ENCODE peak calls at places on chromosomes 5 and 9, in ten cellular contexts. One of them, this sample, is unnamed.

GRCh38 chr5:153782589-153783238 is 256.0 kb downstream of the FAM114A2 start:
- DNase-seq in sigmoid colon: no peak
- DNase-seq in A549: no peak
- DNase-seq in mesothelial cell of epicardium: no peak
- DNase-seq in GM20000: no peak
- DNase-seq in cardiac fibroblast: no peak
- DNase-seq in HFFc6: peak
- DNase-seq in K562: no peak
- DNase-seq in right atrium auricular region: no peak
- DNase-seq in heart left ventricle: no peak
- DNase-seq in this sample: no peak

GRCh38 chr5:136062563-136063274 is 33.9 kb downstream of the TGFBI start:
- DNase-seq in sigmoid colon: no peak
- DNase-seq in A549: peak
- DNase-seq in mesothelial cell of epicardium: no peak
- DNase-seq in GM20000: no peak
- DNase-seq in cardiac fibroblast: peak
- DNase-seq in HFFc6: peak
- DNase-seq in K562: peak
- DNase-seq in right atrium auricular region: peak
- DNase-seq in heart left ventricle: no peak
- DNase-seq in this sample: no peak

GRCh38 chr5:151595411-151595826 is 4.3 kb upstream of the FAT2 start:
- DNase-seq in sigmoid colon: no peak
- DNase-seq in A549: no peak
- DNase-seq in mesothelial cell of epicardium: no peak
- DNase-seq in GM20000: no peak
- DNase-seq in cardiac fibroblast: no peak
- DNase-seq in HFFc6: no peak
- DNase-seq in K562: no peak
- DNase-seq in right atrium auricular region: no peak
- DNase-seq in heart left ventricle: peak
- DNase-seq in this sample: no peak

GRCh38 chr5:149132474-149132873 is 8.8 kb upstream of the ABLIM3 start:
- DNase-seq in sigmoid colon: no peak
- DNase-seq in A549: no peak
- DNase-seq in mesothelial cell of epicardium: no peak
- DNase-seq in GM20000: no peak
- DNase-seq in cardiac fibroblast: no peak
- DNase-seq in HFFc6: no peak
- DNase-seq in K562: no peak
- DNase-seq in right atrium auricular region: no peak
- DNase-seq in heart left ventricle: no peak
- DNase-seq in this sample: no peak

GRCh38 chr9:134379774-134380431 is 53.6 kb downstream of the RXRA start:
- DNase-seq in sigmoid colon: no peak
- DNase-seq in A549: peak
- DNase-seq in mesothelial cell of epicardium: no peak
- DNase-seq in GM20000: no peak
- DNase-seq in cardiac fibroblast: no peak
- DNase-seq in HFFc6: no peak
- DNase-seq in K562: no peak
- DNase-seq in right atrium auricular region: no peak
- DNase-seq in heart left ventricle: no peak
- DNase-seq in this sample: no peak

GRCh38 chr9:92325991-92326500 is 293 bp downstream of the CENPP start:
- DNase-seq in sigmoid colon: no peak
- DNase-seq in A549: no peak
- DNase-seq in mesothelial cell of epicardium: no peak
- DNase-seq in GM20000: peak
- DNase-seq in cardiac fibroblast: no peak
- DNase-seq in HFFc6: no peak
- DNase-seq in K562: peak
- DNase-seq in right atrium auricular region: no peak
- DNase-seq in heart left ventricle: no peak
- DNase-seq in this sample: peak

GRCh38 chr5:127878174-127878750 is 175.1 kb downstream of the CCDC192 start:
- DNase-seq in sigmoid colon: no peak
- DNase-seq in A549: peak
- DNase-seq in mesothelial cell of epicardium: no peak
- DNase-seq in GM20000: peak
- DNase-seq in cardiac fibroblast: peak
- DNase-seq in HFFc6: peak
- DNase-seq in K562: no peak
- DNase-seq in right atrium auricular region: no peak
- DNase-seq in heart left ventricle: peak
- DNase-seq in this sample: no peak

GRCh38 chr9:112308576-112308975 is 24.8 kb downstream of the PTBP3 start:
- DNase-seq in sigmoid colon: no peak
- DNase-seq in A549: no peak
- DNase-seq in mesothelial cell of epicardium: no peak
- DNase-seq in GM20000: no peak
- DNase-seq in cardiac fibroblast: no peak
- DNase-seq in HFFc6: no peak
- DNase-seq in K562: no peak
- DNase-seq in right atrium auricular region: no peak
- DNase-seq in heart left ventricle: no peak
- DNase-seq in this sample: no peak

GRCh38 chr5:88827997-88828396 is 55.0 kb downstream of the MEF2C start:
- DNase-seq in sigmoid colon: no peak
- DNase-seq in A549: no peak
- DNase-seq in mesothelial cell of epicardium: no peak
- DNase-seq in GM20000: no peak
- DNase-seq in cardiac fibroblast: no peak
- DNase-seq in HFFc6: no peak
- DNase-seq in K562: no peak
- DNase-seq in right atrium auricular region: no peak
- DNase-seq in heart left ventricle: no peak
- DNase-seq in this sample: no peak

GRCh38 chr5:175743676-175744210 is 85.9 kb downstream of the HRH2 start:
- DNase-seq in sigmoid colon: no peak
- DNase-seq in A549: peak
- DNase-seq in mesothelial cell of epicardium: no peak
- DNase-seq in GM20000: no peak
- DNase-seq in cardiac fibroblast: peak
- DNase-seq in HFFc6: no peak
- DNase-seq in K562: no peak
- DNase-seq in right atrium auricular region: peak
- DNase-seq in heart left ventricle: no peak
- DNase-seq in this sample: no peak

GRCh38 chr5:178831049-178831448 is 28.7 kb upstream of the ZNF354B start:
- DNase-seq in sigmoid colon: no peak
- DNase-seq in A549: no peak
- DNase-seq in mesothelial cell of epicardium: no peak
- DNase-seq in GM20000: no peak
- DNase-seq in cardiac fibroblast: no peak
- DNase-seq in HFFc6: no peak
- DNase-seq in K562: no peak
- DNase-seq in right atrium auricular region: no peak
- DNase-seq in heart left ventricle: no peak
- DNase-seq in this sample: no peak

GRCh38 chr5:80933061-80933460 is 27.1 kb upstream of the RASGRF2 start:
- DNase-seq in sigmoid colon: no peak
- DNase-seq in A549: no peak
- DNase-seq in mesothelial cell of epicardium: no peak
- DNase-seq in GM20000: no peak
- DNase-seq in cardiac fibroblast: no peak
- DNase-seq in HFFc6: peak
- DNase-seq in K562: no peak
- DNase-seq in right atrium auricular region: no peak
- DNase-seq in heart left ventricle: no peak
- DNase-seq in this sample: no peak

GRCh38 chr9:114289571-114290481 is 33.1 kb upstream of the ORM1 start:
- DNase-seq in sigmoid colon: peak
- DNase-seq in A549: no peak
- DNase-seq in mesothelial cell of epicardium: no peak
- DNase-seq in GM20000: no peak
- DNase-seq in cardiac fibroblast: no peak
- DNase-seq in HFFc6: no peak
- DNase-seq in K562: no peak
- DNase-seq in right atrium auricular region: no peak
- DNase-seq in heart left ventricle: no peak
- DNase-seq in this sample: peak

GRCh38 chr9:107620801-107621200 is 131.2 kb upstream of the KLF4 start:
- DNase-seq in sigmoid colon: no peak
- DNase-seq in A549: no peak
- DNase-seq in mesothelial cell of epicardium: no peak
- DNase-seq in GM20000: no peak
- DNase-seq in cardiac fibroblast: no peak
- DNase-seq in HFFc6: no peak
- DNase-seq in K562: no peak
- DNase-seq in right atrium auricular region: no peak
- DNase-seq in heart left ventricle: no peak
- DNase-seq in this sample: no peak

GRCh38 chr9:87517732-87518131 is 20.1 kb downstream of the DAPK1 start:
- DNase-seq in sigmoid colon: no peak
- DNase-seq in A549: no peak
- DNase-seq in mesothelial cell of epicardium: no peak
- DNase-seq in GM20000: no peak
- DNase-seq in cardiac fibroblast: no peak
- DNase-seq in HFFc6: no peak
- DNase-seq in K562: no peak
- DNase-seq in right atrium auricular region: no peak
- DNase-seq in heart left ventricle: no peak
- DNase-seq in this sample: no peak

GRCh38 chr5:149710575-149710974 is 19.5 kb upstream of the PPARGC1B start:
- DNase-seq in sigmoid colon: no peak
- DNase-seq in A549: no peak
- DNase-seq in mesothelial cell of epicardium: no peak
- DNase-seq in GM20000: no peak
- DNase-seq in cardiac fibroblast: no peak
- DNase-seq in HFFc6: no peak
- DNase-seq in K562: no peak
- DNase-seq in right atrium auricular region: no peak
- DNase-seq in heart left ventricle: no peak
- DNase-seq in this sample: no peak

GRCh38 chr5:124411089-124411488 is 335.4 kb downstream of the ZNF608 start:
- DNase-seq in sigmoid colon: no peak
- DNase-seq in A549: no peak
- DNase-seq in mesothelial cell of epicardium: no peak
- DNase-seq in GM20000: no peak
- DNase-seq in cardiac fibroblast: peak
- DNase-seq in HFFc6: no peak
- DNase-seq in K562: no peak
- DNase-seq in right atrium auricular region: no peak
- DNase-seq in heart left ventricle: no peak
- DNase-seq in this sample: no peak
- TF ChIP-seq CTCF in sigmoid colon: no peak
- TF ChIP-seq CTCF in A549: no peak
- TF ChIP-seq CTCF in mesothelial cell of epicardium: no peak
- TF ChIP-seq CTCF in GM20000: no peak
- TF ChIP-seq CTCF in cardiac fibroblast: no peak
- TF ChIP-seq CTCF in HFFc6: no peak
- TF ChIP-seq CTCF in K562: no peak
- TF ChIP-seq CTCF in right atrium auricular region: no peak
- TF ChIP-seq CTCF in heart left ventricle: no peak
- TF ChIP-seq CTCF in this sample: peak

GRCh38 chr9:124358617-124359016 is 56.6 kb downstream of the PSMB7 start:
- DNase-seq in sigmoid colon: no peak
- DNase-seq in A549: no peak
- DNase-seq in mesothelial cell of epicardium: no peak
- DNase-seq in GM20000: no peak
- DNase-seq in cardiac fibroblast: no peak
- DNase-seq in HFFc6: no peak
- DNase-seq in K562: no peak
- DNase-seq in right atrium auricular region: no peak
- DNase-seq in heart left ventricle: no peak
- DNase-seq in this sample: no peak

GRCh38 chr9:124359426-124359825 is 55.8 kb downstream of the PSMB7 start:
- DNase-seq in sigmoid colon: no peak
- DNase-seq in A549: no peak
- DNase-seq in mesothelial cell of epicardium: no peak
- DNase-seq in GM20000: no peak
- DNase-seq in cardiac fibroblast: no peak
- DNase-seq in HFFc6: no peak
- DNase-seq in K562: no peak
- DNase-seq in right atrium auricular region: no peak
- DNase-seq in heart left ventricle: no peak
- DNase-seq in this sample: no peak

GRCh38 chr9:124355941-124356744 is 59.1 kb downstream of the PSMB7 start:
- DNase-seq in sigmoid colon: no peak
- DNase-seq in A549: no peak
- DNase-seq in mesothelial cell of epicardium: no peak
- DNase-seq in GM20000: no peak
- DNase-seq in cardiac fibroblast: no peak
- DNase-seq in HFFc6: no peak
- DNase-seq in K562: no peak
- DNase-seq in right atrium auricular region: no peak
- DNase-seq in heart left ventricle: no peak
- DNase-seq in this sample: no peak

GRCh38 chr9:124356745-124357390 is 58.4 kb downstream of the PSMB7 start:
- DNase-seq in sigmoid colon: no peak
- DNase-seq in A549: no peak
- DNase-seq in mesothelial cell of epicardium: no peak
- DNase-seq in GM20000: no peak
- DNase-seq in cardiac fibroblast: no peak
- DNase-seq in HFFc6: no peak
- DNase-seq in K562: no peak
- DNase-seq in right atrium auricular region: no peak
- DNase-seq in heart left ventricle: no peak
- DNase-seq in this sample: no peak

GRCh38 chr9:124357591-124358361 is 57.5 kb downstream of the PSMB7 start:
- DNase-seq in sigmoid colon: no peak
- DNase-seq in A549: no peak
- DNase-seq in mesothelial cell of epicardium: no peak
- DNase-seq in GM20000: no peak
- DNase-seq in cardiac fibroblast: no peak
- DNase-seq in HFFc6: no peak
- DNase-seq in K562: no peak
- DNase-seq in right atrium auricular region: no peak
- DNase-seq in heart left ventricle: no peak
- DNase-seq in this sample: no peak
- TF ChIP-seq CTCF in sigmoid colon: no peak
- TF ChIP-seq CTCF in A549: peak
- TF ChIP-seq CTCF in mesothelial cell of epicardium: no peak
- TF ChIP-seq CTCF in GM20000: no peak
- TF ChIP-seq CTCF in cardiac fibroblast: peak
- TF ChIP-seq CTCF in HFFc6: peak
- TF ChIP-seq CTCF in K562: peak
- TF ChIP-seq CTCF in right atrium auricular region: no peak
- TF ChIP-seq CTCF in heart left ventricle: no peak
- TF ChIP-seq CTCF in this sample: peak

GRCh38 chr9:69582018-69582417 is 90.2 kb downstream of the APBA1 start:
- DNase-seq in sigmoid colon: no peak
- DNase-seq in A549: no peak
- DNase-seq in mesothelial cell of epicardium: no peak
- DNase-seq in GM20000: no peak
- DNase-seq in cardiac fibroblast: no peak
- DNase-seq in HFFc6: no peak
- DNase-seq in K562: no peak
- DNase-seq in right atrium auricular region: no peak
- DNase-seq in heart left ventricle: no peak
- DNase-seq in this sample: no peak
- TF ChIP-seq CTCF in sigmoid colon: no peak
- TF ChIP-seq CTCF in A549: no peak
- TF ChIP-seq CTCF in mesothelial cell of epicardium: no peak
- TF ChIP-seq CTCF in GM20000: no peak
- TF ChIP-seq CTCF in cardiac fibroblast: no peak
- TF ChIP-seq CTCF in HFFc6: no peak
- TF ChIP-seq CTCF in K562: no peak
- TF ChIP-seq CTCF in right atrium auricular region: no peak
- TF ChIP-seq CTCF in heart left ventricle: no peak
- TF ChIP-seq CTCF in this sample: no peak

GRCh38 chr9:34143116-34143515 is 16.6 kb upstream of the DCAF12 start:
- DNase-seq in sigmoid colon: no peak
- DNase-seq in A549: no peak
- DNase-seq in mesothelial cell of epicardium: no peak
- DNase-seq in GM20000: no peak
- DNase-seq in cardiac fibroblast: no peak
- DNase-seq in HFFc6: no peak
- DNase-seq in K562: no peak
- DNase-seq in right atrium auricular region: no peak
- DNase-seq in heart left ventricle: no peak
- DNase-seq in this sample: no peak
- TF ChIP-seq CTCF in sigmoid colon: no peak
- TF ChIP-seq CTCF in A549: no peak
- TF ChIP-seq CTCF in mesothelial cell of epicardium: no peak
- TF ChIP-seq CTCF in GM20000: no peak
- TF ChIP-seq CTCF in cardiac fibroblast: no peak
- TF ChIP-seq CTCF in HFFc6: no peak
- TF ChIP-seq CTCF in K562: no peak
- TF ChIP-seq CTCF in right atrium auricular region: no peak
- TF ChIP-seq CTCF in heart left ventricle: no peak
- TF ChIP-seq CTCF in this sample: no peak

This sample was measured in chondrocyte.